ENCODE peak calls at places on chromosome 1, in four cellular contexts. P is upper lobe of left lung, V is stomach, K is SK-N-MC. J is an unnamed sample.

GRCh38 chr1:178576841-178577240 is 63.9 kb downstream of the TEX35 start:
- DNase-seq in P (no peak), K (no peak), V (no peak), J (no peak)

GRCh38 chr1:109932232-109932631 is 21.6 kb downstream of the CSF1 start:
- DNase-seq in P (no peak), K (no peak), V (no peak), J (no peak)

GRCh38 chr1:184881941-184882648 is 92.2 kb downstream of the NIBAN1 start:
- DNase-seq in K (no peak), V (no peak), P (no peak), J (no peak)

GRCh38 chr1:89887270-89887669 is 66.4 kb downstream of the LRRC8D start:
- DNase-seq in K (no peak), P (no peak), V (no peak), J (no peak)

GRCh38 chr1:154931940-154932487 is 4.5 kb downstream of the PMVK start:
- DNase-seq in K (no peak), P (peak; percentile 90), V (peak; percentile 92), J (peak; percentile 87)

GRCh38 chr1:93120614-93121013 is 41.5 kb downstream of the MTF2 start:
- DNase-seq in K (no peak), P (no peak), V (no peak), J (no peak)

GRCh38 chr1:53410691-53411090 is 48.5 kb upstream of the DMRTB1 start:
- DNase-seq in P (no peak), V (no peak), K (peak; percentile 22), J (no peak)

GRCh38 chr1:151832318-151832984 is 849 bp upstream of the RORC start:
- DNase-seq in K (no peak), V (peak; percentile 98), P (peak; percentile 93), J (peak; percentile 95)

GRCh38 chr1:17287377-17287776 is 20.6 kb upstream of the PADI4 start:
- DNase-seq in K (peak; percentile 26), P (no peak), V (no peak), J (peak; percentile 50)

GRCh38 chr1:155015527-155016230 is 13.1 kb downstream of the ZBTB7B start:
- DNase-seq in K (no peak), P (no peak), V (no peak), J (no peak)

GRCh38 chr1:111199881-111200801 is at the start of gene DENND2D:
- DNase-seq in P (peak; percentile 91), K (no peak), V (peak; percentile 88), J (peak; percentile 72)

GRCh38 chr1:197955486-197956394 is 38.6 kb downstream of the LHX9 start:
- DNase-seq in P (no peak), K (no peak), V (no peak), J (no peak)

GRCh38 chr1:161702250-161702649 is 4.8 kb upstream of the FCRLA start:
- DNase-seq in K (no peak), P (no peak), V (no peak), J (no peak)

GRCh38 chr1:145879775-145880174 is 5.9 kb downstream of the ANKRD35 start:
- DNase-seq in P (no peak), V (no peak), K (no peak), J (no peak)

GRCh38 chr1:229209816-229210215 is 61.1 kb upstream of the RAB4A start:
- DNase-seq in P (no peak), K (no peak), V (no peak), J (no peak)

GRCh38 chr1:165114022-165114888 is 242.3 kb downstream of the LMX1A start:
- DNase-seq in K (peak; percentile 77), P (no peak), V (no peak), J (no peak)

GRCh38 chr1:75338974-75339483 is 204.8 kb downstream of the LHX8 start:
- DNase-seq in K (no peak), P (no peak), V (no peak), J (no peak)

GRCh38 chr1:171441278-171441677 is 44.1 kb upstream of the PRRC2C start:
- DNase-seq in P (no peak), K (no peak), V (no peak), J (no peak)

GRCh38 chr1:221987860-221988520 is 246.1 kb upstream of the DUSP10 start:
- DNase-seq in V (no peak), P (no peak), K (no peak), J (no peak)

GRCh38 chr1:11944358-11944981 is 10.0 kb downstream of the PLOD1 start:
- DNase-seq in K (no peak), P (no peak), V (no peak), J (no peak)

GRCh38 chr1:9595156-9595967 is 6.7 kb downstream of the TMEM201 start:
- DNase-seq in V (no peak), P (no peak), K (no peak), J (no peak)

GRCh38 chr1:47201179-47201578 is 11.3 kb upstream of the PDZK1IP1 start:
- DNase-seq in V (no peak), P (no peak), K (no peak), J (no peak)

GRCh38 chr1:157429841-157430240 is 122.5 kb downstream of the FCRL5 start:
- DNase-seq in P (no peak), V (no peak), K (no peak), J (no peak)

GRCh38 chr1:180535418-180535999 is 23.3 kb upstream of the OVAAL start:
- DNase-seq in P (no peak), K (no peak), V (no peak), J (no peak)

GRCh38 chr1:113760102-113760804 is 967 bp upstream of the PHTF1 start:
- DNase-seq in P (no peak), V (no peak), K (no peak), J (no peak)

GRCh38 chr1:222815367-222815765 is 527 bp downstream of the DISP1 start:
- DNase-seq in V (no peak), K (no peak), P (peak; percentile 45), J (peak; percentile 57)

GRCh38 chr1:178724734-178725602 is at the start of gene RALGPS2:
- DNase-seq in P (peak; percentile 74), K (no peak), V (peak; percentile 76), J (no peak)

GRCh38 chr1:244280859-244281258 is 170.8 kb downstream of the ADSS2 start:
- DNase-seq in V (no peak), P (no peak), K (no peak), J (no peak)

GRCh38 chr1:231383159-231383855 is 38.8 kb downstream of the EGLN1 start:
- DNase-seq in V (no peak), K (no peak), P (no peak), J (no peak)

GRCh38 chr1:151581446-151581845 is 30.4 kb upstream of the SNX27 start:
- DNase-seq in K (no peak), V (no peak), P (no peak), J (no peak)

GRCh38 chr1:18644013-18644399 is 13.4 kb downstream of the PAX7 start:
- DNase-seq in K (no peak), P (no peak), V (no peak), J (no peak)

GRCh38 chr1:36178479-36179219 is 22.7 kb downstream of the MAP7D1 start:
- DNase-seq in V (peak; percentile 85), K (no peak), P (peak; percentile 73), J (no peak)

GRCh38 chr1:154431586-154432373 is 26.6 kb downstream of the IL6R start:
- DNase-seq in V (no peak), K (no peak), P (peak; percentile 83), J (no peak)

GRCh38 chr1:201254625-201255469 is 28.5 kb upstream of the PKP1 start:
- DNase-seq in P (peak; percentile 49), K (no peak), V (peak; percentile 72), J (peak; percentile 41)

GRCh38 chr1:183353597-183353996 is 64.6 kb downstream of the NMNAT2 start:
- DNase-seq in P (no peak), V (no peak), K (no peak), J (no peak)

GRCh38 chr1:157992031-157992568 is 1.3 kb upstream of the KIRREL1 start:
- DNase-seq in K (no peak), V (peak; percentile 58), P (peak; percentile 63), J (no peak)

GRCh38 chr1:162846256-162847212 is 14.4 kb downstream of the CCDC190 start:
- DNase-seq in P (no peak), V (no peak), K (peak; percentile 72), J (no peak)

GRCh38 chr1:243230914-243231313 is 24.2 kb downstream of the CEP170 start:
- DNase-seq in P (no peak), K (no peak), V (no peak), J (no peak)

GRCh38 chr1:199728345-199728744 is 299.2 kb upstream of the NR5A2 start:
- DNase-seq in K (no peak), V (no peak), P (no peak), J (no peak)

GRCh38 chr1:85550784-85551516 is 29.6 kb upstream of the CCN1 start:
- DNase-seq in K (no peak), P (peak; percentile 62), V (no peak), J (no peak)

DNA sequence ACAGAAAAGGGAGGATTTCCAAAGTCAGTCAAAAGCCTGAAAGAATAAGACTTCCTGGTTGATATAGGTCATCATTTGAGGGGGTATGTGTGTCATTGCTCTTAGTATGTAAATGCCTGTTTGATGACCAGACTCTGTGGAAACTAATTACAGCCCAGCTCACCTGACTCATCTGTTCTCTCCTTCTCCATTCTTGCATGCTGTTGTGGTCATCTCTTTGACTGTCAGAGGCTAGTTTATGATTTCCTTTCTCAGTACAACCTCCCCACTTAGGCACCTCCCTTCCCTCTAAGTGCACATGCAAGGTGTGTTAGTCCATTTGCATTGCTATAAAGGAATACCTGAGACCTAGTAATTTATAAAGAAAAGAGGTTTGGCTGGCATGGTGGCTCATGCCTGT is 2.4 kb upstream of the C1orf116 start:
- DNase-seq in P (no peak), V (no peak), K (no peak), J (no peak)
- H3K27ac ChIP-seq in P (no peak overlapping the region), V (peak overlapping the region; percentile 34), K (no peak overlapping the region), J (no peak overlapping the region)

DNA sequence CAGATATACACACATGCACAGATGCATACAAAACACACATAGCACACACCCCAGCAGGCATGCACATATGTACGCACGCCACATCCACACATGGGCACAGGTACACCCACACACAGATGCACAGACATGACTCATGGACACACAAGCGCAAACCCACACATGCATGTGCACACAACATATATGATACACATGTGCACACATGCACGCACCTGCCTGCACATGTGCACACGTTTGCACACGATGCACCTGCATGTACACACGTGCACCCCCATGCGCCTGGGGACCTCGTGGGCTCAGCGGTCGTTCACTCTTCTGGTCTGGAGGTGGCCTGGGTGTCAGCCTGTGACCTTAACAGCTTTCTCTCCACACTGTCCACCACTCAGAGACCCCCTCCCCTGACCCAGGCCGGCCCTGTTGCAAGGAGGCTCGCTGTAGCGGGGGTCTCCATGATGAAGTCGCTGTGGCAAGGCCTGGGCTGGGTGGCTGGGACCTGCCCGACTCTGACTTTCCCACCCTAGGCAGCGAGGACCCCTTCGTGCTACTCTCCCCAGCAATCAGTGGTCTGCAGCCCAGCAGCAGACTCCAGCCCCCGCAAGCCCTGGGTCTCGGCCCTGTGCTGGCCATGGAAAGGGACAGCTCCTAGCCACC is 92.1 kb upstream of the TTC34 start:
- DNase-seq in V (no peak), P (no peak), K (no peak), J (no peak)
- H3K4me3 ChIP-seq in V (no peak overlapping the region), P (no peak overlapping the region), K (no peak overlapping the region), J (no peak overlapping the region)

GRCh38 chr1:68496680-68497357 is at the start of gene DEPDC1:
- DNase-seq in V (peak; percentile 94), P (peak; percentile 98), K (peak; percentile 50), J (peak; percentile 91)
- TF ChIP-seq POLR2AphosphoS5 in V (no peak), P (no peak), K (peak; percentile 83), J (no peak)

GRCh38 chr1:7455796-7456568 is 315.1 kb upstream of the VAMP3 start:
- DNase-seq in P (no peak), K (no peak), V (no peak), J (no peak)
- H3K27ac ChIP-seq in P (no peak overlapping the region), K (no peak overlapping the region), V (no peak overlapping the region), J (peak overlapping the region; percentile 25)

J was measured in breast epithelium.